ENCODE peak calls at places on chromosome 6, in six cellular contexts. L is B cell, T is kidney tubule cell, C is nephron progenitor cell, M is NAMALWA, W is EL. B is an unnamed sample.

GRCh38 chr6:32885698-32886286 is 31.8 kb downstream of the PSMB9 start:
- DNase-seq in M (peak; percentile 88), C (no peak), W (peak; percentile 68), T (peak; percentile 76), L (peak; percentile 79), B (peak; percentile 73)

GRCh38 chr6:169251822-169252804 is 1.5 kb downstream of the THBS2 start:
- DNase-seq in C (no peak), T (no peak), W (no peak), L (no peak), M (no peak), B (no peak)

GRCh38 chr6:101344885-101345284 is 48.6 kb upstream of the GRIK2 start:
- DNase-seq in L (no peak), W (no peak), M (no peak), C (no peak), T (peak; percentile 1), B (no peak)

GRCh38 chr6:41191569-41191968 is 9.4 kb downstream of the TREML2 start:
- DNase-seq in C (peak; percentile 54), L (peak; percentile 48), T (peak; percentile 36), M (peak; percentile 45), W (peak; percentile 16), B (no peak)

GRCh38 chr6:114181629-114182028 is 161.2 kb downstream of the HS3ST5 start:
- DNase-seq in C (no peak), M (no peak), W (no peak), T (no peak), L (no peak), B (peak; percentile 13)

GRCh38 chr6:138004423-138005287 is 102.6 kb downstream of the PERP start:
- DNase-seq in M (peak; percentile 63), C (no peak), T (peak; percentile 47), L (peak; percentile 38), W (peak; percentile 32), B (peak; percentile 37)

GRCh38 chr6:83294676-83295075 is 101.5 kb downstream of the RWDD2A start:
- DNase-seq in C (no peak), L (no peak), T (no peak), M (no peak), W (no peak), B (no peak)

GRCh38 chr6:115783402-115784061 is 277.2 kb downstream of the FRK start:
- DNase-seq in T (peak; percentile 8), L (no peak), W (peak; percentile 24), M (no peak), C (no peak), B (peak; percentile 79)

GRCh38 chr6:95365454-95365853 is 211.9 kb upstream of the MANEA start:
- DNase-seq in L (no peak), C (no peak), M (no peak), T (no peak), W (no peak), B (no peak)

GRCh38 chr6:87914637-87915395 is 132.8 kb upstream of the SPACA1 start:
- DNase-seq in T (peak; percentile 34), L (no peak), W (no peak), C (no peak), M (peak; percentile 66), B (no peak)

GRCh38 chr6:161963181-161963580 is 689.3 kb upstream of the AGPAT4 start:
- DNase-seq in M (no peak), L (no peak), C (no peak), T (no peak), W (no peak), B (no peak)

GRCh38 chr6:132130530-132131298 is 179.5 kb upstream of the CCN2 start:
- DNase-seq in M (peak; percentile 47), W (peak; percentile 43), L (peak; percentile 28), T (peak; percentile 41), C (no peak), B (peak; percentile 89)

GRCh38 chr6:146913842-146914562 is 290.2 kb upstream of the STXBP5 start:
- DNase-seq in T (peak; percentile 100), M (no peak), C (peak; percentile 52), L (no peak), W (peak; percentile 99), B (peak; percentile 99)

GRCh38 chr6:142696689-142697088 is 248.3 kb downstream of the HIVEP2 start:
- DNase-seq in L (no peak), M (no peak), T (peak; percentile 53), C (no peak), W (peak; percentile 28), B (peak; percentile 83)

GRCh38 chr6:89566011-89566775 is 72.4 kb downstream of the LYRM2 start:
- DNase-seq in T (no peak), M (no peak), C (no peak), L (no peak), W (no peak), B (no peak)

GRCh38 chr6:5626727-5627426 is 365.6 kb downstream of the FARS2 start:
- DNase-seq in L (peak; percentile 26), M (peak; percentile 47), C (no peak), W (no peak), T (no peak), B (no peak)

GRCh38 chr6:26223213-26223612 is 136.0 kb downstream of the HFE start:
- DNase-seq in T (no peak), L (no peak), C (no peak), M (peak; percentile 19), W (peak; percentile 34), B (peak; percentile 46)

GRCh38 chr6:168407842-168408241 is 33.1 kb upstream of the SMOC2 start:
- DNase-seq in W (no peak), M (no peak), C (no peak), L (no peak), T (no peak), B (no peak)

GRCh38 chr6:34696189-34696738 is 303 bp downstream of the ILRUN start:
- DNase-seq in T (peak; percentile 53), L (no peak), C (no peak), M (no peak), W (peak; percentile 55), B (peak; percentile 50)

GRCh38 chr6:117534974-117535373 is 52.5 kb downstream of the DCBLD1 start:
- DNase-seq in M (no peak), T (no peak), W (no peak), L (no peak), C (no peak), B (no peak)

GRCh38 chr6:90466191-90466940 is 120.5 kb downstream of the MAP3K7 start:
- DNase-seq in C (no peak), T (peak; percentile 66), W (peak; percentile 17), M (no peak), L (no peak), B (peak; percentile 74)

GRCh38 chr6:68186870-68187269 is 448.2 kb upstream of the ADGRB3 start:
- DNase-seq in L (no peak), T (no peak), M (no peak), C (no peak), W (no peak), B (no peak)

GRCh38 chr6:27505209-27506027 is 32.5 kb upstream of the ZNF184 start:
- DNase-seq in L (peak; percentile 53), M (no peak), C (peak; percentile 51), T (peak; percentile 94), W (peak; percentile 82), B (peak; percentile 54)

GRCh38 chr6:40205801-40206200 is 271.5 kb upstream of the MOCS1 start:
- DNase-seq in C (no peak), T (no peak), L (no peak), W (no peak), M (no peak), B (no peak)

GRCh38 chr6:116046739-116047138 is 14.0 kb downstream of the FRK start:
- DNase-seq in T (no peak), C (no peak), W (no peak), L (no peak), M (no peak), B (no peak)

GRCh38 chr6:36679043-36679821 is 718 bp downstream of the CDKN1A start:
- DNase-seq in W (peak; percentile 66), T (peak; percentile 85), M (peak; percentile 57), L (peak; percentile 72), C (peak; percentile 60), B (peak; percentile 63)

GRCh38 chr6:1129141-1129540 is 182.8 kb upstream of the FOXQ1 start:
- DNase-seq in M (no peak), C (no peak), L (no peak), W (no peak), T (peak; percentile 18), B (peak; percentile 74)

GRCh38 chr6:124684621-124685020 is 277.6 kb upstream of the RNF217 start:
- DNase-seq in T (no peak), L (no peak), W (peak; percentile 10), C (no peak), M (no peak), B (no peak)

B was measured in RPMI7951.